ENCODE peak calls at places on chromosomes 4 and X, in nine cellular contexts. M is activated T-helper 2 cell treated with anti-CD3 and anti-CD28 coated beads, Interferon-gamma antibody, Interleukin-2, Interleukin-4, amounts not matched to agents 10 μg/mL and 5 μg/mL and 100 μg/mL, durations not matched to agents 14 hours and 24 hours and 36 hours; O is CD4-positive, alpha-beta memory T cell; X is astrocyte; V is ELF-1; L is stimulated activated CD4-positive, alpha-beta T cell treated with anti-CD3 and anti-CD28 coated beads, Interleukin-4, amount 100 ng/mL, for 48 hours; K is NCI-H446; E is activated CD4-positive, alpha-beta T cell treated with anti-CD3 and anti-CD28 coated beads, Interleukin-2, amount 50 U/mL, for 48 hours; P is tibial nerve. Z is an unnamed sample.

GRCh38 chr4:143358923-143359694 is 22.4 kb downstream of the GAB1 start:
- DNase-seq in M (peak), O (peak), X (peak), V (no peak), L (peak), K (no peak), E (peak), P (no peak), Z (no peak)

GRCh38 chr4:6720202-6720699 is 4.3 kb downstream of the BLOC1S4 start:
- DNase-seq in M (peak), O (peak), X (peak), V (peak), L (peak), K (peak), E (peak), P (peak), Z (peak)

GRCh38 chr4:150591904-150592303 is 10.0 kb downstream of the MAB21L2 start:
- DNase-seq in M (no peak), O (no peak), X (no peak), V (no peak), L (no peak), K (no peak), E (no peak), P (no peak), Z (no peak)

GRCh38 chrX:97524997-97525396 is 641.3 kb downstream of the RPA4 start:
- DNase-seq in M (no peak), O (no peak), X (peak), V (peak), L (no peak), K (no peak), E (no peak), P (no peak), Z (no peak)

GRCh38 chr4:146059865-146060264 is 115.7 kb upstream of the LSM6 start:
- DNase-seq in M (no peak), O (no peak), X (no peak), V (no peak), L (no peak), K (no peak), E (no peak), P (no peak), Z (no peak)

GRCh38 chrX:137427813-137428212 is 138.1 kb upstream of the ZIC3 start:
- DNase-seq in M (no peak), O (no peak), X (no peak), V (no peak), L (no peak), K (no peak), E (no peak), P (no peak), Z (no peak)

GRCh38 chr4:140238353-140239041 is 84.5 kb upstream of the MAML3 start:
- DNase-seq in M (no peak), O (no peak), X (peak), V (peak), L (no peak), K (peak), E (no peak), P (peak), Z (peak)

GRCh38 chrX:35617836-35618235 is 180.3 kb upstream of the MAGEB16 start:
- DNase-seq in M (no peak), O (no peak), X (no peak), V (no peak), L (no peak), K (no peak), E (no peak), P (no peak), Z (no peak)

GRCh38 chrX:98067611-98068010 is 1183.9 kb downstream of the RPA4 start:
- DNase-seq in M (no peak), O (no peak), X (peak), V (no peak), L (no peak), K (no peak), E (no peak), P (no peak), Z (no peak)

GRCh38 chr4:51851090-51851936 is 8.4 kb downstream of the DCUN1D4 start:
- DNase-seq in M (no peak), O (no peak), X (no peak), V (peak), L (no peak), K (no peak), E (no peak), P (no peak), Z (no peak)

GRCh38 chr4:149409186-149410056 is 406.2 kb downstream of the IQCM start:
- DNase-seq in M (no peak), O (no peak), X (peak), V (no peak), L (no peak), K (peak), E (no peak), P (no peak), Z (peak)

GRCh38 chrX:16239211-16239610 is 71.9 kb downstream of the MAGEB17 start:
- DNase-seq in M (no peak), O (no peak), X (peak), V (no peak), L (no peak), K (no peak), E (peak), P (no peak), Z (peak)

GRCh38 chrX:110167952-110168451 is 149.9 kb downstream of the AMMECR1 start:
- DNase-seq in M (peak), O (peak), X (peak), V (peak), L (peak), K (no peak), E (peak), P (no peak), Z (peak)

GRCh38 chrX:39886282-39886681 is 211.5 kb downstream of the BCOR start:
- DNase-seq in M (no peak), O (no peak), X (no peak), V (no peak), L (no peak), K (no peak), E (no peak), P (no peak), Z (no peak)

GRCh38 chr4:2742823-2743517 is 13.2 kb downstream of the TNIP2 start:
- DNase-seq in M (no peak), O (no peak), X (no peak), V (peak), L (no peak), K (no peak), E (no peak), P (no peak), Z (no peak)

GRCh38 chr4:152981278-152981677 is 45.2 kb downstream of the FHDC1 start:
- DNase-seq in M (no peak), O (no peak), X (peak), V (no peak), L (no peak), K (no peak), E (no peak), P (no peak), Z (no peak)

GRCh38 chr4:159051245-159052071 is 51.4 kb upstream of the RAPGEF2 start:
- DNase-seq in M (no peak), O (no peak), X (no peak), V (no peak), L (no peak), K (no peak), E (no peak), P (no peak), Z (no peak)

GRCh38 chr4:5689065-5689464 is 19.3 kb downstream of the EVC2 start:
- DNase-seq in M (no peak), O (no peak), X (no peak), V (no peak), L (no peak), K (no peak), E (no peak), P (no peak), Z (no peak)

GRCh38 chr4:139530833-139531427 is 25.1 kb downstream of the SETD7 start:
- DNase-seq in M (peak), O (peak), X (no peak), V (peak), L (peak), K (peak), E (peak), P (no peak), Z (no peak)

GRCh38 chrX:134457708-134458107 is 2.3 kb upstream of the HPRT1 start:
- DNase-seq in M (no peak), O (no peak), X (no peak), V (no peak), L (no peak), K (no peak), E (no peak), P (no peak), Z (no peak)

GRCh38 chrX:15349046-15349445 is 13.7 kb upstream of the PIGA start:
- DNase-seq in M (no peak), O (peak), X (peak), V (peak), L (no peak), K (peak), E (no peak), P (no peak), Z (peak)

GRCh38 chrX:41761702-41762101 is 37.7 kb downstream of the GPR82 start:
- DNase-seq in M (no peak), O (no peak), X (no peak), V (no peak), L (no peak), K (no peak), E (no peak), P (no peak), Z (no peak)

GRCh38 chrX:154458116-154458953 is at the start of gene PLXNA3:
- DNase-seq in M (peak), O (peak), X (no peak), V (no peak), L (peak), K (peak), E (peak), P (no peak), Z (peak)

GRCh38 chr4:37882665-37883296 is 8.1 kb upstream of the TBC1D1 start:
- DNase-seq in M (no peak), O (no peak), X (no peak), V (no peak), L (no peak), K (no peak), E (no peak), P (no peak), Z (no peak)

GRCh38 chr4:91502365-91502764 is 801.4 kb upstream of the GRID2 start:
- DNase-seq in M (no peak), O (no peak), X (no peak), V (peak), L (no peak), K (no peak), E (no peak), P (no peak), Z (no peak)

GRCh38 chr4:25022198-25022597 is 8.5 kb downstream of the LGI2 start:
- DNase-seq in M (no peak), O (no peak), X (no peak), V (no peak), L (no peak), K (no peak), E (no peak), P (no peak), Z (no peak)

GRCh38 chrX:130299279-130300009 is 30.7 kb upstream of the ZNF280C start:
- DNase-seq in M (no peak), O (no peak), X (no peak), V (no peak), L (no peak), K (no peak), E (no peak), P (no peak), Z (no peak)

GRCh38 chr4:75598390-75598789 is 31.9 kb downstream of the CDKL2 start:
- DNase-seq in M (no peak), O (no peak), X (peak), V (no peak), L (no peak), K (no peak), E (no peak), P (no peak), Z (peak)

GRCh38 chr4:2284161-2284933 is 22.4 kb upstream of the MXD4 start:
- DNase-seq in M (no peak), O (no peak), X (no peak), V (no peak), L (no peak), K (no peak), E (no peak), P (no peak), Z (no peak)

GRCh38 chr4:55757356-55758024 is 62.1 kb upstream of the EXOC1L start:
- DNase-seq in M (no peak), O (no peak), X (no peak), V (no peak), L (no peak), K (no peak), E (no peak), P (no peak), Z (no peak)

GRCh38 chrX:15576019-15576418 is 24.7 kb downstream of the ACE2 start:
- DNase-seq in M (no peak), O (no peak), X (peak), V (no peak), L (no peak), K (no peak), E (no peak), P (no peak), Z (no peak)

GRCh38 chr4:80221161-80221560 is 23.9 kb downstream of the PRDM8 start:
- DNase-seq in M (no peak), O (no peak), X (no peak), V (no peak), L (no peak), K (peak), E (no peak), P (no peak), Z (peak)

Z was measured in fibroblast of gingiva.